ENCODE peak calls at places on chromosomes 7 and 10, in six cellular contexts. One of them, this sample, is unnamed.

GRCh38 chr10:132326925-132327324 is 5.1 kb upstream of the LRRC27 start:
- DNase-seq in cardiac fibroblast: no peak
- DNase-seq in glutamatergic neuron: no peak
- DNase-seq in neural crest cell: no peak
- DNase-seq in MM.1S: no peak
- DNase-seq in fibroblast of lung: no peak
- DNase-seq in this sample: no peak

GRCh38 chr10:93199221-93199681 is 125.6 kb downstream of the CYP26A1 start:
- DNase-seq in glutamatergic neuron: no peak
- DNase-seq in cardiac fibroblast: peak
- DNase-seq in MM.1S: no peak
- DNase-seq in neural crest cell: no peak
- DNase-seq in fibroblast of lung: peak
- DNase-seq in this sample: peak

GRCh38 chr7:152761116-152761748 is 1.7 kb downstream of the ACTR3B start:
- DNase-seq in neural crest cell: no peak
- DNase-seq in cardiac fibroblast: peak
- DNase-seq in fibroblast of lung: no peak
- DNase-seq in glutamatergic neuron: no peak
- DNase-seq in MM.1S: no peak
- DNase-seq in this sample: peak

GRCh38 chr7:81268551-81268950 is 349.7 kb upstream of the SEMA3C start:
- DNase-seq in fibroblast of lung: peak
- DNase-seq in glutamatergic neuron: no peak
- DNase-seq in MM.1S: no peak
- DNase-seq in neural crest cell: no peak
- DNase-seq in cardiac fibroblast: no peak
- DNase-seq in this sample: peak

GRCh38 chr7:30585675-30586074 is 9.0 kb upstream of the GARS1 start:
- DNase-seq in glutamatergic neuron: no peak
- DNase-seq in cardiac fibroblast: peak
- DNase-seq in neural crest cell: no peak
- DNase-seq in MM.1S: no peak
- DNase-seq in fibroblast of lung: peak
- DNase-seq in this sample: peak

GRCh38 chr10:122435212-122435827 is 19.1 kb upstream of the ARMS2 start:
- DNase-seq in fibroblast of lung: peak
- DNase-seq in cardiac fibroblast: peak
- DNase-seq in neural crest cell: no peak
- DNase-seq in MM.1S: peak
- DNase-seq in glutamatergic neuron: no peak
- DNase-seq in this sample: peak

GRCh38 chr10:36493511-36493880 is 631.9 kb upstream of the ANKRD30A start:
- DNase-seq in neural crest cell: no peak
- DNase-seq in cardiac fibroblast: peak
- DNase-seq in MM.1S: no peak
- DNase-seq in fibroblast of lung: peak
- DNase-seq in glutamatergic neuron: no peak
- DNase-seq in this sample: peak

GRCh38 chr7:73698410-73698809 is 15.0 kb downstream of the BUD23 start:
- DNase-seq in fibroblast of lung: no peak
- DNase-seq in cardiac fibroblast: no peak
- DNase-seq in MM.1S: no peak
- DNase-seq in neural crest cell: no peak
- DNase-seq in glutamatergic neuron: no peak
- DNase-seq in this sample: no peak

GRCh38 chr10:58590152-58590551 is 77.5 kb downstream of the BICC1 start:
- DNase-seq in glutamatergic neuron: no peak
- DNase-seq in MM.1S: no peak
- DNase-seq in neural crest cell: no peak
- DNase-seq in fibroblast of lung: peak
- DNase-seq in cardiac fibroblast: peak
- DNase-seq in this sample: peak

GRCh38 chr7:13910805-13911551 is 78.5 kb downstream of the ETV1 start:
- DNase-seq in cardiac fibroblast: no peak
- DNase-seq in glutamatergic neuron: no peak
- DNase-seq in neural crest cell: no peak
- DNase-seq in MM.1S: no peak
- DNase-seq in fibroblast of lung: no peak
- DNase-seq in this sample: peak

GRCh38 chr7:44724276-44724675 is 24.4 kb upstream of the ZMIZ2 start:
- DNase-seq in neural crest cell: no peak
- DNase-seq in glutamatergic neuron: no peak
- DNase-seq in MM.1S: no peak
- DNase-seq in cardiac fibroblast: no peak
- DNase-seq in fibroblast of lung: no peak
- DNase-seq in this sample: no peak

GRCh38 chr10:124364674-124365073 is 54.0 kb downstream of the OAT start:
- DNase-seq in cardiac fibroblast: no peak
- DNase-seq in MM.1S: no peak
- DNase-seq in fibroblast of lung: no peak
- DNase-seq in glutamatergic neuron: no peak
- DNase-seq in neural crest cell: no peak
- DNase-seq in this sample: no peak

GRCh38 chr7:134908289-134908688 is 78.0 kb upstream of the AGBL3 start:
- DNase-seq in MM.1S: no peak
- DNase-seq in fibroblast of lung: peak
- DNase-seq in neural crest cell: no peak
- DNase-seq in cardiac fibroblast: peak
- DNase-seq in glutamatergic neuron: no peak
- DNase-seq in this sample: peak

GRCh38 chr10:117594722-117595121 is 52.2 kb downstream of the EMX2 start:
- DNase-seq in cardiac fibroblast: peak
- DNase-seq in neural crest cell: no peak
- DNase-seq in MM.1S: no peak
- DNase-seq in fibroblast of lung: no peak
- DNase-seq in glutamatergic neuron: no peak
- DNase-seq in this sample: peak

GRCh38 chr10:110764793-110765512 is 106.8 kb upstream of the PDCD4 start:
- DNase-seq in glutamatergic neuron: no peak
- DNase-seq in neural crest cell: no peak
- DNase-seq in fibroblast of lung: no peak
- DNase-seq in cardiac fibroblast: no peak
- DNase-seq in MM.1S: no peak
- DNase-seq in this sample: no peak

GRCh38 chr10:122499012-122499411 is 37.7 kb downstream of the HTRA1 start:
- DNase-seq in fibroblast of lung: no peak
- DNase-seq in neural crest cell: no peak
- DNase-seq in MM.1S: no peak
- DNase-seq in cardiac fibroblast: no peak
- DNase-seq in glutamatergic neuron: no peak
- DNase-seq in this sample: no peak

GRCh38 chr7:99380823-99381663 is 6.5 kb downstream of the ARPC1B start:
- DNase-seq in fibroblast of lung: no peak
- DNase-seq in neural crest cell: no peak
- DNase-seq in cardiac fibroblast: peak
- DNase-seq in glutamatergic neuron: no peak
- DNase-seq in MM.1S: peak
- DNase-seq in this sample: no peak

DNA sequence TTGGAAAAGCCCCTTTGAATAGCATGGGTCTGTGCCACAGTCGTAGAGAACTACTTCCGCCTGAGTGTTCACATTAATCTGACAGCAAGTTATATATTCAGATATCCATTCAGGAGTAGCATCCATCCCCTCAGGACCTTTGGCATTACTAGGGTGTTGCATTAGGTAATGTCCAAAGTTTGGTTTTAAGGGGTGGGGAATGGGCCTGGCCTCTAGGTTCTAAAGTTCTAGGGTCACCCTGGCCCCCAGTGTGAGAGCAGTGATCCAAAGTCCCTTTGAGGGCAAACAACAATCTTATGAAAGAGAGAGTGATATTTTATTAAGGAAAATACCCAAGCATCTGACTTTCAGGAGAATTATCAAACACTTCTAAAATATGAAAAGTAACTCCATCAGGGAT is 12.3 kb downstream of the MCM10 start:
- DNase-seq in cardiac fibroblast: no peak
- DNase-seq in MM.1S: no peak
- DNase-seq in fibroblast of lung: no peak
- DNase-seq in neural crest cell: no peak
- DNase-seq in glutamatergic neuron: no peak
- DNase-seq in this sample: no peak
- TF ChIP-seq CTCF in cardiac fibroblast: no peak
- TF ChIP-seq CTCF in MM.1S: no peak
- TF ChIP-seq CTCF in fibroblast of lung: no peak
- TF ChIP-seq CTCF in neural crest cell: no peak
- TF ChIP-seq CTCF in glutamatergic neuron: no peak
- TF ChIP-seq CTCF in this sample: no peak

GRCh38 chr10:26859241-26860025 is 1.3 kb downstream of the ABI1 start:
- DNase-seq in fibroblast of lung: peak
- DNase-seq in cardiac fibroblast: peak
- DNase-seq in neural crest cell: no peak
- DNase-seq in glutamatergic neuron: no peak
- DNase-seq in MM.1S: no peak
- DNase-seq in this sample: no peak

GRCh38 chr10:26860026-26860541 is 674 bp downstream of the ABI1 start:
- DNase-seq in cardiac fibroblast: peak
- DNase-seq in fibroblast of lung: peak
- DNase-seq in glutamatergic neuron: peak
- DNase-seq in MM.1S: peak
- DNase-seq in neural crest cell: peak
- DNase-seq in this sample: peak

GRCh38 chr10:26858707-26859034 is 2.1 kb downstream of the ABI1 start:
- DNase-seq in fibroblast of lung: peak
- DNase-seq in neural crest cell: no peak
- DNase-seq in glutamatergic neuron: no peak
- DNase-seq in cardiac fibroblast: peak
- DNase-seq in MM.1S: peak
- DNase-seq in this sample: peak

GRCh38 chr10:26861326-26861998 is 704 bp upstream of the ABI1 start:
- DNase-seq in neural crest cell: no peak
- DNase-seq in cardiac fibroblast: no peak
- DNase-seq in glutamatergic neuron: no peak
- DNase-seq in fibroblast of lung: no peak
- DNase-seq in MM.1S: no peak
- DNase-seq in this sample: no peak

DNA sequence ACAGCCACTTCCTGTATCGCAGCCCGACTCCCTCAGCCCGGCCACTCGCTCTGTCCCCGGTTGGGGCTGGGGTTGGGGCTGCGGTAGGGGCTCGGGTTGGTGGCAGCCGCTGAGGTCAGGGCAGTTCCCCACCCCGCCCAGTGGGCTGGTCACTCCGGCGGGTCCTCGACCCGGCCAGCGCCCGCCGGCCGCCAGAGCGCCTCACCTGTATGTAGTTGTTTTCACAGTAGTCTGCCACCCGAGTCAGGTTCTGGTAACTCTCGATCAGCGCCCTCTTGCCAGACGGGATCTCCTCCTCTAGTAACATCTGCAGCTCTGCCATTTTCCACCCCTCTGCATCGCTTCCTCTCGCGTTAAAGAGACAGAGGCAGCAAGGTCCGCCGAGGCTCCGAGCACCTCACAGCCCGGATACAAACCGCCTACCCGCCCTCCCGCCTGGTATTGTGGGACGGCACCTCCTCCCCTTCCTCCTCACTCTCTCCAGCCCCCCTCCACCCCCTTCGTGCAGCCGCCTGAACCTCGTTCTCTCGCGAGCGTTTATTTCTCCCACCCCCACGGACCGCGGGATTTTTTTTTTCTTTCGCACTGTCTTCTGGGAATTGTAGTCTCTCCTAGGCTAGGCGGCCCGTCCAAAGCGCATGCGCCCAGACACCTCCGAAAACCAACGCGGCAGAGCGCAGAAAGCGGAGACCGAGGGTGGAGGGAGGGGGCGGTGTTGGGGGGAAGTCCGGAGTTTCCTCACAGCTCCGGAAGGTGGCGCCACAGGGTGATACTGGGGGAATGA is at the start of gene ABI1:
- DNase-seq in cardiac fibroblast: peak
- DNase-seq in glutamatergic neuron: peak
- DNase-seq in fibroblast of lung: peak
- DNase-seq in MM.1S: peak
- DNase-seq in neural crest cell: peak
- DNase-seq in this sample: peak
- TF ChIP-seq CTCF in cardiac fibroblast: peak
- TF ChIP-seq CTCF in glutamatergic neuron: no peak
- TF ChIP-seq CTCF in fibroblast of lung: peak
- TF ChIP-seq CTCF in MM.1S: peak
- TF ChIP-seq CTCF in neural crest cell: no peak
- TF ChIP-seq CTCF in this sample: peak

GRCh38 chr7:149317986-149318672 is 56.1 kb downstream of the ZNF783 start:
- DNase-seq in MM.1S: no peak
- DNase-seq in cardiac fibroblast: no peak
- DNase-seq in glutamatergic neuron: no peak
- DNase-seq in neural crest cell: no peak
- DNase-seq in fibroblast of lung: no peak
- DNase-seq in this sample: no peak
- TF ChIP-seq CTCF in MM.1S: peak
- TF ChIP-seq CTCF in cardiac fibroblast: peak
- TF ChIP-seq CTCF in glutamatergic neuron: peak
- TF ChIP-seq CTCF in neural crest cell: no peak
- TF ChIP-seq CTCF in fibroblast of lung: no peak
- TF ChIP-seq CTCF in this sample: peak

DNA sequence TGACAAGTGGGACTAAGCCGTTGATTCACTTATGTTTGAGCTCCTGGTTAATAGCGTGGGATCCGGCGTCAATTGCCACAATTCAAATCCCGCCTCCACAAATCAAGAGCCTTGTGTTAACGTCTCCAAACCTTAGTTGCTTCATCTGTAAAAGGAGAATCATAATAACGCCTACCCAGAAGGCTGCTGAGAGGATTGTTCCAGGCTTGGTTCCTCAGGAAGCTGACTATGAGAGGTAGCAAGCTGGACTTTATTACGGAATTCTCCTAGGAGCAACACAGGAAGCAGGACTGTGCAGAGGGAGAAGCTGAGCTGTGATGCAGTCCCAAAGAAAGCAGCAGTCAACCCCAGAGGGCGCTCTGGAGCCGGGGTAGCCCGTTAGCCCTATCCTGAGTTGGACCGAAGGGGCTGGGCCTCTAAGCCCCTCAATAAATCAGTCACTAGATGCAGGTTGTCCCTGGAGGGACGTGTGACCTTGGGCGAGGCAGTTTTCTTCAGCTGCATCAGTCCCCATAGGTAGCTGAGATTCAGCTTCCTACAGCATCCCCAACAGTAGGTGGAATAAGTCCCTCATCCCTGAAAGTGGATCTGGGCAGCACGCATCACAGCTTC is 6.9 kb upstream of the BAG3 start:
- DNase-seq in MM.1S: no peak
- DNase-seq in neural crest cell: peak
- DNase-seq in glutamatergic neuron: peak
- DNase-seq in cardiac fibroblast: no peak
- DNase-seq in fibroblast of lung: no peak
- DNase-seq in this sample: peak
- TF ChIP-seq CTCF in MM.1S: peak
- TF ChIP-seq CTCF in neural crest cell: peak
- TF ChIP-seq CTCF in glutamatergic neuron: no peak
- TF ChIP-seq CTCF in cardiac fibroblast: peak
- TF ChIP-seq CTCF in fibroblast of lung: no peak
- TF ChIP-seq CTCF in this sample: peak

DNA sequence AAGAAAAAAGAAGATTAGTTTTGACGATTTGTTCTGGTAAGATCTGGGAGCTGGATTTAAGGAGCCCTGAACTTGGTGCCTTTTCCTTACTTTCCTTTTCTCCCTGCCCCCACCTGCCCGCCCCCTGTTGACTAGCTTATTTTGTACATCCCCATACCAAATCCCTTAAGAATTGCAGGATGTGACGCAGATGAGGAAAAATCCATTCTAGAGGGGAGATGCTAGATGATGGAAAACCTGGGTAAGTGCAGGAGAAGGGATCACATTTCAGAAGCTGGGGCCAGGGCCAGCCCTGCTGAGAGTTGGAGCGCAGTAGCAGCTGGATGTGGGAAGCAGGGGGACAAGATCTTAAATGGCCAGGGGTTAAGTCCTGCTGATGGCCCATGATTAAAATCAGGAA is 93.9 kb downstream of the CCDC3 start:
- DNase-seq in glutamatergic neuron: peak
- DNase-seq in fibroblast of lung: peak
- DNase-seq in MM.1S: no peak
- DNase-seq in cardiac fibroblast: peak
- DNase-seq in neural crest cell: no peak
- DNase-seq in this sample: peak
- TF ChIP-seq CTCF in glutamatergic neuron: no peak
- TF ChIP-seq CTCF in fibroblast of lung: no peak
- TF ChIP-seq CTCF in MM.1S: no peak
- TF ChIP-seq CTCF in cardiac fibroblast: no peak
- TF ChIP-seq CTCF in neural crest cell: no peak
- TF ChIP-seq CTCF in this sample: peak